ENCODE peak calls at places on chromosome 17, in six cellular contexts. B, Z, E, P, D and H are unnamed samples.

GRCh38 chr17:78644259-78644658 is 67.1 kb upstream of the DNAH17 start:
- DNase-seq in E (no peak), D (no peak), P (no peak), B (no peak), Z (no peak), H (no peak)

GRCh38 chr17:76145231-76146052 is 4.4 kb upstream of the FOXJ1 start:
- DNase-seq in B (no peak), E (peak; percentile 19), D (no peak), Z (no peak), P (no peak), H (no peak)

GRCh38 chr17:32755045-32755805 is 121.7 kb downstream of the MYO1D start:
- DNase-seq in E (no peak), Z (peak; percentile 51), D (peak; percentile 69), P (no peak), B (peak; percentile 52), H (no peak)

GRCh38 chr17:66764559-66764958 is 70.4 kb upstream of the CACNG5 start:
- DNase-seq in E (no peak), P (no peak), Z (no peak), B (no peak), D (no peak), H (no peak)

GRCh38 chr17:1179635-1180433 is at the start of gene ABR:
- DNase-seq in B (no peak), P (peak; percentile 82), E (no peak), D (no peak), Z (peak; percentile 75), H (no peak)

GRCh38 chr17:29977836-29978235 is 36.4 kb downstream of the EFCAB5 start:
- DNase-seq in P (no peak), D (no peak), Z (no peak), E (no peak), B (no peak), H (no peak)

GRCh38 chr17:60862482-60862881 is 184.8 kb downstream of the BCAS3 start:
- DNase-seq in Z (no peak), D (no peak), B (no peak), E (no peak), P (no peak), H (no peak)

GRCh38 chr17:21368545-21369246 is 7.5 kb upstream of the KCNJ12 start:
- DNase-seq in P (no peak), E (no peak), Z (no peak), B (no peak), D (no peak), H (no peak)

GRCh38 chr17:8222380-8222629 is 11.9 kb upstream of the AURKB start:
- DNase-seq in P (no peak), D (peak; percentile 86), B (peak; percentile 83), E (no peak), Z (no peak), H (no peak)

GRCh38 chr17:71438631-71439146 is 682.1 kb upstream of the SOX9 start:
- DNase-seq in D (peak; percentile 25), Z (no peak), E (no peak), B (peak; percentile 90), P (no peak), H (no peak)

GRCh38 chr17:68318103-68318991 is 27.1 kb downstream of the ARSG start:
- DNase-seq in Z (no peak), D (peak; percentile 87), E (no peak), P (no peak), B (peak; percentile 78), H (peak; percentile 13)

GRCh38 chr17:42531455-42532354 is 4.3 kb upstream of the NAGLU start:
- DNase-seq in B (no peak), P (peak; percentile 65), Z (peak; percentile 61), D (peak; percentile 70), E (no peak), H (no peak)

GRCh38 chr17:6461792-6462524 is 17.7 kb downstream of the PIMREG start:
- DNase-seq in B (no peak), P (no peak), Z (no peak), D (no peak), E (no peak), H (peak; percentile 73)

GRCh38 chr17:77437017-77437416 is 296.2 kb downstream of the SEC14L1 start:
- DNase-seq in Z (no peak), D (no peak), P (no peak), B (no peak), E (no peak), H (no peak)

GRCh38 chr17:57505841-57506240 is 239.3 kb downstream of the CCDC182 start:
- DNase-seq in P (no peak), B (no peak), D (no peak), Z (no peak), E (no peak), H (no peak)

GRCh38 chr17:512926-513325 is 160.3 kb upstream of the RPH3AL start:
- DNase-seq in E (no peak), D (no peak), Z (no peak), B (no peak), P (no peak), H (no peak)

GRCh38 chr17:68199837-68200688 is 47.8 kb upstream of the AMZ2 start:
- DNase-seq in E (no peak), B (no peak), P (no peak), D (no peak), Z (no peak), H (no peak)

GRCh38 chr17:57985675-57985974 is 2.4 kb downstream of the VEZF1 start:
- DNase-seq in E (no peak), Z (no peak), B (no peak), D (no peak), P (no peak), H (no peak)

GRCh38 chr17:50043290-50044148 is 12.4 kb upstream of the ITGA3 start:
- DNase-seq in Z (no peak), P (no peak), D (no peak), E (no peak), B (no peak), H (no peak)
- TF ChIP-seq YY1 in Z (no peak), P (no peak), D (no peak), E (no peak), B (no peak), H (no peak)

GRCh38 chr17:28908640-28909098 is 5.8 kb upstream of the DHRS13 start:
- DNase-seq in E (no peak), D (peak; percentile 86), P (no peak), B (no peak), Z (no peak), H (no peak)
- TF ChIP-seq ZNF274 in E (no peak), D (no peak), P (no peak), B (no peak), Z (no peak), H (no peak)

GRCh38 chr17:28536532-28537218 is 15.7 kb downstream of the UNC119 start:
- DNase-seq in B (no peak), P (no peak), E (no peak), Z (no peak), D (no peak), H (no peak)
- TF ChIP-seq YY1 in B (no peak), P (no peak), E (no peak), Z (no peak), D (no peak), H (no peak)

DNA sequence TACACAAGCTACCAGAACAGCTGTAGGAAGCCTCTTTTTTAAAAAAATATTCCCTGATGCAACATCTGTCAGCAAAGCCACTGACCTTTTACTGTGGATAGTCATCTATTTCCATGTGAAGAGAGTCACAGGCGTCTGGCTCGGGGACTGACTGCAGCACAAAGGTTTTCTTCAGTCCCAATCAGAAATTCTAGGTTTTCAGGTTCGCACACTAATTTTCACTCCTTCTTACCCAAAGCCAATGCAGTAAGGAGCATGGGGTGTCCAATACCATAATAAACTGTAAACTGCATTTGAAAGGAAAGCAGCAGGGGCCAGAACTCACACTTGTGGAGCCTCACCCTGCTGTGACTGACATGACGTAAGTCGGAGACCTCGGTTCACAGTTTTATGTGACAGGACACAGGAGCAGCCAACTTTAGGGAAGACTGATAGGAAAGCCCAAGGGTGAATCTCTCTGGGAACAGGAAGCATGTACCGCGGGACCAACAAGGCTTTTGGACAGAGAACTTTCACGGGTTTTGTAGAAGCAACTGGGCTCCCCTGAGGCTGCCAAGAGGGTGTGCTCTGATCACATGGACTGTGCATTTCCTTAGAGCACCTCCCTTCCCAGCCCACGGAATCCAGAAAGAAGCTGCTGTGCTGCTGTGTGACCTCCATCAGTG is 9.1 kb upstream of the TMEM100 start:
- DNase-seq in B (no peak), D (no peak), P (no peak), E (no peak), Z (peak; percentile 50), H (no peak)
- TF ChIP-seq ZNF274 in B (no peak), D (no peak), P (no peak), E (no peak), Z (no peak), H (no peak)

DNA sequence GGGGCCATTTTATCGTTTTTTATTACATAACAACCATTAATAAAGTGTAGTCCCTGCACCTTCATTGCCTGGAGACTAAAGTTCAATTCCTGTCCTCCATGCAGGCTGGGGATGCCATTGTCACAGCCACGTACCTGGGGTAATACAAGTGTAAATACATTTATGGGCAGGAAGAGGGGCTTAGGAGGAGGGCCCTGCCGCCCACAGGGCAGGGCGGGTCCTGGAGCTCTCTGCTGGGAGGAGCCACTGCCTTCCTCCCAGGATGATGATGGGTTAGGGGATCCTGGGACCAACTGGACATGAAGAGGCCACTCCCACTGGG is 44.0 kb upstream of the SLC38A10 start:
- DNase-seq in D (peak; percentile 90), E (no peak), P (peak; percentile 55), B (no peak), Z (no peak), H (no peak)
- TF ChIP-seq YY1 in D (no peak), E (no peak), P (no peak), B (no peak), Z (no peak), H (no peak)

GRCh38 chr17:75124041-75124818 is 7.3 kb downstream of the NT5C start:
- DNase-seq in D (peak; percentile 48), B (peak; percentile 99), Z (peak; percentile 83), P (no peak), E (no peak), H (no peak)
- TF ChIP-seq ZNF274 in D (no peak), B (no peak), Z (no peak), P (no peak), E (no peak), H (no peak)

GRCh38 chr17:2482218-2482617 is 29.5 kb downstream of the METTL16 start:
- DNase-seq in P (no peak), B (no peak), Z (no peak), D (no peak), E (no peak), H (no peak)
- TF ChIP-seq YY1 in P (no peak), B (no peak), Z (no peak), D (no peak), E (no peak), H (no peak)

GRCh38 chr17:44269118-44269794 is 1.3 kb upstream of the SLC4A1 start:
- DNase-seq in D (no peak), E (no peak), B (no peak), P (no peak), Z (peak; percentile 56), H (no peak)
- TF ChIP-seq ZNF274 in D (no peak), E (no peak), B (no peak), P (no peak), Z (no peak), H (no peak)

GRCh38 chr17:80460286-80460881 is 16.0 kb downstream of the NPTX1 start:
- DNase-seq in D (no peak), B (no peak), P (no peak), Z (no peak), E (no peak), H (no peak)
- TF ChIP-seq YY1 in D (no peak), B (no peak), P (no peak), Z (no peak), E (no peak), H (no peak)